ENCODE peak calls at places on chromosomes 13 and 19, in seven cellular contexts. One of them, this sample, is unnamed.

GRCh38 chr13:50228527-50228926 is 213.3 kb downstream of the KCNRG start:
- DNase-seq in T-helper 17 cell: no peak
- DNase-seq in uterus: no peak
- DNase-seq in H54: no peak
- DNase-seq in left lung: no peak
- DNase-seq in stimulated activated CD8-positive, alpha-beta memory T cell treated with anti-CD3 and anti-CD28 coated beads, Interleukin-7, amount 100 ng/mL, for 1 hour: no peak
- DNase-seq in dorsolateral prefrontal cortex: no peak
- DNase-seq in this sample: no peak

GRCh38 chr13:111283991-111284390 is 36.5 kb upstream of the TEX29 start:
- DNase-seq in left lung: no peak
- DNase-seq in T-helper 17 cell: no peak
- DNase-seq in uterus: no peak
- DNase-seq in dorsolateral prefrontal cortex: no peak
- DNase-seq in H54: no peak
- DNase-seq in stimulated activated CD8-positive, alpha-beta memory T cell treated with anti-CD3 and anti-CD28 coated beads, Interleukin-7, amount 100 ng/mL, for 1 hour: no peak
- DNase-seq in this sample: no peak

GRCh38 chr19:38869160-38869835 is 8.8 kb downstream of the RINL start:
- DNase-seq in left lung: peak
- DNase-seq in H54: no peak
- DNase-seq in uterus: no peak
- DNase-seq in stimulated activated CD8-positive, alpha-beta memory T cell treated with anti-CD3 and anti-CD28 coated beads, Interleukin-7, amount 100 ng/mL, for 1 hour: no peak
- DNase-seq in dorsolateral prefrontal cortex: no peak
- DNase-seq in T-helper 17 cell: no peak
- DNase-seq in this sample: no peak

GRCh38 chr13:75825599-75825998 is 189.5 kb downstream of the LMO7 start:
- DNase-seq in left lung: no peak
- DNase-seq in uterus: no peak
- DNase-seq in stimulated activated CD8-positive, alpha-beta memory T cell treated with anti-CD3 and anti-CD28 coated beads, Interleukin-7, amount 100 ng/mL, for 1 hour: no peak
- DNase-seq in T-helper 17 cell: no peak
- DNase-seq in dorsolateral prefrontal cortex: no peak
- DNase-seq in H54: no peak
- DNase-seq in this sample: no peak

GRCh38 chr19:44548736-44549135 is 19.3 kb upstream of the CEACAM20 start:
- DNase-seq in H54: peak
- DNase-seq in dorsolateral prefrontal cortex: no peak
- DNase-seq in T-helper 17 cell: no peak
- DNase-seq in uterus: no peak
- DNase-seq in stimulated activated CD8-positive, alpha-beta memory T cell treated with anti-CD3 and anti-CD28 coated beads, Interleukin-7, amount 100 ng/mL, for 1 hour: no peak
- DNase-seq in left lung: no peak
- DNase-seq in this sample: peak

GRCh38 chr13:94251801-94252200 is 227.7 kb downstream of the DCT start:
- DNase-seq in stimulated activated CD8-positive, alpha-beta memory T cell treated with anti-CD3 and anti-CD28 coated beads, Interleukin-7, amount 100 ng/mL, for 1 hour: no peak
- DNase-seq in uterus: peak
- DNase-seq in dorsolateral prefrontal cortex: no peak
- DNase-seq in T-helper 17 cell: no peak
- DNase-seq in H54: no peak
- DNase-seq in left lung: no peak
- DNase-seq in this sample: no peak

GRCh38 chr19:40982594-40983101 is 8.4 kb upstream of the CYP2B6 start:
- DNase-seq in stimulated activated CD8-positive, alpha-beta memory T cell treated with anti-CD3 and anti-CD28 coated beads, Interleukin-7, amount 100 ng/mL, for 1 hour: no peak
- DNase-seq in T-helper 17 cell: no peak
- DNase-seq in H54: no peak
- DNase-seq in left lung: no peak
- DNase-seq in uterus: no peak
- DNase-seq in dorsolateral prefrontal cortex: peak
- DNase-seq in this sample: no peak

GRCh38 chr13:23610187-23610576 is 40.0 kb downstream of the TNFRSF19 start:
- DNase-seq in dorsolateral prefrontal cortex: no peak
- DNase-seq in T-helper 17 cell: no peak
- DNase-seq in stimulated activated CD8-positive, alpha-beta memory T cell treated with anti-CD3 and anti-CD28 coated beads, Interleukin-7, amount 100 ng/mL, for 1 hour: no peak
- DNase-seq in left lung: no peak
- DNase-seq in H54: no peak
- DNase-seq in uterus: no peak
- DNase-seq in this sample: no peak

GRCh38 chr13:42377640-42378382 is 105.9 kb downstream of the AKAP11 start:
- DNase-seq in dorsolateral prefrontal cortex: no peak
- DNase-seq in H54: no peak
- DNase-seq in stimulated activated CD8-positive, alpha-beta memory T cell treated with anti-CD3 and anti-CD28 coated beads, Interleukin-7, amount 100 ng/mL, for 1 hour: no peak
- DNase-seq in T-helper 17 cell: no peak
- DNase-seq in left lung: no peak
- DNase-seq in uterus: no peak
- DNase-seq in this sample: no peak

GRCh38 chr13:20498659-20499058 is 27.0 kb downstream of the CRYL1 start:
- DNase-seq in stimulated activated CD8-positive, alpha-beta memory T cell treated with anti-CD3 and anti-CD28 coated beads, Interleukin-7, amount 100 ng/mL, for 1 hour: no peak
- DNase-seq in dorsolateral prefrontal cortex: no peak
- DNase-seq in uterus: no peak
- DNase-seq in H54: no peak
- DNase-seq in T-helper 17 cell: no peak
- DNase-seq in left lung: no peak
- DNase-seq in this sample: no peak

GRCh38 chr13:78978381-78978998 is 319.5 kb upstream of the OBI1 start:
- DNase-seq in T-helper 17 cell: no peak
- DNase-seq in H54: peak
- DNase-seq in left lung: no peak
- DNase-seq in uterus: no peak
- DNase-seq in dorsolateral prefrontal cortex: no peak
- DNase-seq in stimulated activated CD8-positive, alpha-beta memory T cell treated with anti-CD3 and anti-CD28 coated beads, Interleukin-7, amount 100 ng/mL, for 1 hour: no peak
- DNase-seq in this sample: peak

GRCh38 chr19:18708452-18709231 is 25.2 kb downstream of the CRTC1 start:
- DNase-seq in H54: no peak
- DNase-seq in dorsolateral prefrontal cortex: no peak
- DNase-seq in T-helper 17 cell: no peak
- DNase-seq in left lung: no peak
- DNase-seq in uterus: no peak
- DNase-seq in stimulated activated CD8-positive, alpha-beta memory T cell treated with anti-CD3 and anti-CD28 coated beads, Interleukin-7, amount 100 ng/mL, for 1 hour: no peak
- DNase-seq in this sample: no peak

GRCh38 chr13:44326961-44327360 is 46.7 kb upstream of the SERP2 start:
- DNase-seq in stimulated activated CD8-positive, alpha-beta memory T cell treated with anti-CD3 and anti-CD28 coated beads, Interleukin-7, amount 100 ng/mL, for 1 hour: no peak
- DNase-seq in left lung: no peak
- DNase-seq in dorsolateral prefrontal cortex: no peak
- DNase-seq in T-helper 17 cell: no peak
- DNase-seq in uterus: no peak
- DNase-seq in H54: no peak
- DNase-seq in this sample: no peak

GRCh38 chr13:90365130-90365529 is 982.4 kb upstream of the MIR17HG start:
- DNase-seq in T-helper 17 cell: no peak
- DNase-seq in stimulated activated CD8-positive, alpha-beta memory T cell treated with anti-CD3 and anti-CD28 coated beads, Interleukin-7, amount 100 ng/mL, for 1 hour: no peak
- DNase-seq in left lung: no peak
- DNase-seq in dorsolateral prefrontal cortex: no peak
- DNase-seq in H54: no peak
- DNase-seq in uterus: no peak
- DNase-seq in this sample: no peak

GRCh38 chr19:11446652-11447301 is 11.3 kb downstream of the PRKCSH start:
- DNase-seq in left lung: peak
- DNase-seq in T-helper 17 cell: peak
- DNase-seq in uterus: peak
- DNase-seq in H54: peak
- DNase-seq in dorsolateral prefrontal cortex: peak
- DNase-seq in stimulated activated CD8-positive, alpha-beta memory T cell treated with anti-CD3 and anti-CD28 coated beads, Interleukin-7, amount 100 ng/mL, for 1 hour: no peak
- DNase-seq in this sample: no peak

GRCh38 chr13:72199640-72200039 is 332.6 kb upstream of the DACH1 start:
- DNase-seq in uterus: no peak
- DNase-seq in left lung: no peak
- DNase-seq in stimulated activated CD8-positive, alpha-beta memory T cell treated with anti-CD3 and anti-CD28 coated beads, Interleukin-7, amount 100 ng/mL, for 1 hour: no peak
- DNase-seq in dorsolateral prefrontal cortex: no peak
- DNase-seq in H54: no peak
- DNase-seq in T-helper 17 cell: no peak
- DNase-seq in this sample: no peak

GRCh38 chr13:76379341-76380105 is 506.7 kb downstream of the KCTD12 start:
- DNase-seq in uterus: no peak
- DNase-seq in T-helper 17 cell: no peak
- DNase-seq in H54: no peak
- DNase-seq in stimulated activated CD8-positive, alpha-beta memory T cell treated with anti-CD3 and anti-CD28 coated beads, Interleukin-7, amount 100 ng/mL, for 1 hour: no peak
- DNase-seq in dorsolateral prefrontal cortex: no peak
- DNase-seq in left lung: no peak
- DNase-seq in this sample: peak

GRCh38 chr13:51618626-51619025 is 34.4 kb downstream of the WDFY2 start:
- DNase-seq in stimulated activated CD8-positive, alpha-beta memory T cell treated with anti-CD3 and anti-CD28 coated beads, Interleukin-7, amount 100 ng/mL, for 1 hour: no peak
- DNase-seq in uterus: no peak
- DNase-seq in dorsolateral prefrontal cortex: no peak
- DNase-seq in H54: no peak
- DNase-seq in T-helper 17 cell: no peak
- DNase-seq in left lung: no peak
- DNase-seq in this sample: no peak

GRCh38 chr19:55519461-55520311 is 17.2 kb downstream of the SBK2 start:
- DNase-seq in uterus: no peak
- DNase-seq in H54: peak
- DNase-seq in T-helper 17 cell: no peak
- DNase-seq in dorsolateral prefrontal cortex: no peak
- DNase-seq in left lung: no peak
- DNase-seq in stimulated activated CD8-positive, alpha-beta memory T cell treated with anti-CD3 and anti-CD28 coated beads, Interleukin-7, amount 100 ng/mL, for 1 hour: no peak
- DNase-seq in this sample: peak

GRCh38 chr13:113836917-113837553 is 26.8 kb downstream of the GAS6 start:
- DNase-seq in H54: peak
- DNase-seq in stimulated activated CD8-positive, alpha-beta memory T cell treated with anti-CD3 and anti-CD28 coated beads, Interleukin-7, amount 100 ng/mL, for 1 hour: no peak
- DNase-seq in left lung: no peak
- DNase-seq in T-helper 17 cell: no peak
- DNase-seq in uterus: peak
- DNase-seq in dorsolateral prefrontal cortex: no peak
- DNase-seq in this sample: peak

GRCh38 chr13:59086147-59086546 is 1077.6 kb downstream of the DIAPH3 start:
- DNase-seq in stimulated activated CD8-positive, alpha-beta memory T cell treated with anti-CD3 and anti-CD28 coated beads, Interleukin-7, amount 100 ng/mL, for 1 hour: no peak
- DNase-seq in H54: no peak
- DNase-seq in T-helper 17 cell: no peak
- DNase-seq in dorsolateral prefrontal cortex: no peak
- DNase-seq in left lung: no peak
- DNase-seq in uterus: no peak
- DNase-seq in this sample: peak

GRCh38 chr13:29722415-29722814 is 126.9 kb upstream of the SLC7A1 start:
- DNase-seq in T-helper 17 cell: no peak
- DNase-seq in uterus: no peak
- DNase-seq in H54: no peak
- DNase-seq in stimulated activated CD8-positive, alpha-beta memory T cell treated with anti-CD3 and anti-CD28 coated beads, Interleukin-7, amount 100 ng/mL, for 1 hour: no peak
- DNase-seq in left lung: no peak
- DNase-seq in dorsolateral prefrontal cortex: no peak
- DNase-seq in this sample: no peak